ENCODE peak calls at places on chromosomes 16 and 17, in nine cellular contexts. F is Peyer's patch, E is left ventricle myocardium inferior, Q is HL-60, G is astrocyte of the spinal cord, U is A549, T is GM13977, N is choroid plexus epithelial cell, S is tibial nerve. W is an unnamed sample.

GRCh38 chr17:45976755-45977505 is 22.1 kb upstream of the STH start:
- DNase-seq in F (no peak), E (no peak), Q (no peak), G (no peak), U (no peak), T (no peak), N (peak; percentile 36), S (no peak), W (no peak)

GRCh38 chr16:4580245-4580644 is 24.1 kb downstream of the C16orf96 start:
- DNase-seq in F (no peak), E (no peak), Q (no peak), G (peak; percentile 7), U (no peak), T (no peak), N (peak; percentile 35), S (no peak), W (no peak)

GRCh38 chr16:84594725-84595038 is 23.2 kb downstream of the COTL1 start:
- DNase-seq in F (no peak), E (no peak), Q (no peak), G (no peak), U (no peak), T (no peak), N (no peak), S (no peak), W (no peak)

GRCh38 chr17:82791532-82791931 is 39.7 kb downstream of the TBCD start:
- DNase-seq in F (no peak), E (no peak), Q (no peak), G (peak; percentile 93), U (no peak), T (no peak), N (peak; percentile 84), S (no peak), W (no peak)

GRCh38 chr16:89687092-89687940 is 827 bp downstream of the CDK10 start:
- DNase-seq in F (peak; percentile 93), E (no peak), Q (no peak), G (peak; percentile 40), U (peak; percentile 67), T (peak; percentile 70), N (peak; percentile 63), S (no peak), W (no peak)

GRCh38 chr16:74186589-74186988 is 110.0 kb upstream of the PSMD7 start:
- DNase-seq in F (no peak), E (no peak), Q (no peak), G (peak; percentile 33), U (no peak), T (no peak), N (no peak), S (no peak), W (no peak)

GRCh38 chr16:24747425-24747824 is 18.0 kb downstream of the TNRC6A start:
- DNase-seq in F (no peak), E (no peak), Q (no peak), G (no peak), U (no peak), T (no peak), N (no peak), S (no peak), W (no peak)

GRCh38 chr17:73003487-73003886 is 89.0 kb downstream of the SLC39A11 start:
- DNase-seq in F (peak; percentile 52), E (no peak), Q (no peak), G (no peak), U (no peak), T (no peak), N (no peak), S (no peak), W (no peak)

DNA sequence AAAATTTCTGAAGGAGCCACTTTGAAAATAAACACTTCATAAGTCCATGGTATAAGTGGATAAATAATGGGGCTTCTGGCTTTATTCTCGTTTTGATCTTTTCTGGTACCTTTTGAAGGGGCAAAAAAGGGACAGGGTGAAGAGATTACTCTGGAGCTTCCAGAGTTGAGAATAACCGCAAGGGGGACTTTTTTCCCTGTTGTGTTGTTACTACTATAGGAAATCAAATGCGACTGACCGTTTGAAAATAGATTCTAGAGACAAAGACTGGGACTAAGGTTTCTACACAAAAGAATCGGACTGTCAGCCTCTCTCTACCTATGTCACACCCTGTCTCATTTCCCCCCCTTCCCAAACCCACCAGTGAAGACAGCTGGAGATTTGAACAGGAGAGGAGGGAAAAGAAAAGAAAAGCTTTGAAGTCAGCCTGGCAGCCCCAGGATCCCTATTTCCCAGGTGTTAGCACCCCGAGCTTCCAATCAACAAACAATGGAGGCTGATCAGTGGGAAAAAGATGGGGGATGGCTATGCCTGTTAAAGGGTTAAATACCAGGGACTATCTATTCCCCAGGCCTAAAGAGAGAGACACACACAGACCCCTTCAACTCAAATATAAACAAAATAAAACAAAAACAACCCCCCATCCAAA is 8.3 kb downstream of the HOXB4 start:
- DNase-seq in F (no peak), E (no peak), Q (no peak), G (no peak), U (no peak), T (no peak), N (no peak), S (no peak), W (no peak)
- TF ChIP-seq CTCF in F (peak; percentile 8), E (no peak), Q (no peak), G (no peak), U (no peak), T (no peak), N (no peak), S (no peak), W (no peak)

DNA sequence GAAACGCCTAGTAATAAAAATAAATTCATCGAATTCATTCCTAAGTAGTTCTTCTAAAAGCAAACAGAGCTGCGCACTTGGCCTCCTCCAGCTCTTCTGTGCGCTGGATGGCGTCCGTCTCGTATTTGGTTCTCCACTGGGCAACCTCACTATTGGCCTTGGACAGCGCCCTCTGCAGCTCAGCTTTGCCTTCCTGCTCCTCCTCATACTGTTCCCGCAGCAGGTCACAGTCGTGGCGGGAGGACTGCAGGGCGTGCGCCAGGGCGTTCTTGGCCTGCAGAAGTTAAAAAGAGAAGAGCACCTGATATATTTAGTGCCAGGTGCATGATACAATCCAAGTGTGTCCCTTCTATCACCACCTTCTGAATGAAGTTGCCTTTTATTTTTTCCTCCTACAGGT is 21.8 kb downstream of the MYH3 start:
- DNase-seq in F (no peak), E (no peak), Q (no peak), G (no peak), U (no peak), T (no peak), N (no peak), S (no peak), W (no peak)
- TF ChIP-seq CTCF in F (no peak), E (no peak), Q (no peak), G (no peak), U (no peak), T (no peak), N (peak; percentile 13), S (no peak), W (no peak)

GRCh38 chr17:55278173-55278748 is 13.5 kb downstream of the HLF start:
- DNase-seq in F (no peak), E (no peak), Q (no peak), G (no peak), U (no peak), T (no peak), N (no peak), S (no peak), W (no peak)
- TF ChIP-seq CTCF in F (no peak), E (no peak), Q (no peak), G (no peak), U (no peak), T (no peak), N (no peak), S (no peak), W (no peak)

DNA sequence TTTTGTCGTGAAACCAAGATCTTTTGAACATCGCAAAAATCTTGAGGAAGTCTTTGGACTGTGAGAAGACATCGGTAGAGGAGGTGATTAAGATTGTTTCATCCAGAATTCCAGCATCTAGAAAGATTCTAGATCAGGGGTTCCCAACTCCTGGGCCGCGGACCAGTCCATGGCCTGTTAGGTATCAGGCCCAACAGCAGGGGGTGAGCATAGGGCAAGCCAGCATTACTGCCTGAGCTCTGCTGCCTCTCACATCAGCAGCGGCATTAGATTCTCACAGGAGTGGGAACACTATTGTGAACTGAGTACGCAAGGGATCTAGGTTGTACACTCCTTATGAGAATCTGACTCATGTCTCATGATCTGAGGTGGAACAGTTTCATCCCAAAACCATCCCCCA is 600.6 kb upstream of the CDH11 start:
- DNase-seq in F (no peak), E (no peak), Q (no peak), G (no peak), U (no peak), T (no peak), N (no peak), S (no peak), W (no peak)
- TF ChIP-seq CTCF in F (no peak), E (no peak), Q (no peak), G (no peak), U (no peak), T (no peak), N (no peak), S (no peak), W (no peak)

GRCh38 chr17:32007463-32008298 is 498 bp downstream of the LRRC37B start:
- DNase-seq in F (no peak), E (no peak), Q (peak; percentile 30), G (peak; percentile 19), U (peak; percentile 45), T (peak; percentile 59), N (peak; percentile 28), S (no peak), W (peak; percentile 44)
- TF ChIP-seq CTCF in F (no peak), E (no peak), Q (no peak), G (no peak), U (no peak), T (no peak), N (no peak), S (no peak), W (peak; percentile 5)

DNA sequence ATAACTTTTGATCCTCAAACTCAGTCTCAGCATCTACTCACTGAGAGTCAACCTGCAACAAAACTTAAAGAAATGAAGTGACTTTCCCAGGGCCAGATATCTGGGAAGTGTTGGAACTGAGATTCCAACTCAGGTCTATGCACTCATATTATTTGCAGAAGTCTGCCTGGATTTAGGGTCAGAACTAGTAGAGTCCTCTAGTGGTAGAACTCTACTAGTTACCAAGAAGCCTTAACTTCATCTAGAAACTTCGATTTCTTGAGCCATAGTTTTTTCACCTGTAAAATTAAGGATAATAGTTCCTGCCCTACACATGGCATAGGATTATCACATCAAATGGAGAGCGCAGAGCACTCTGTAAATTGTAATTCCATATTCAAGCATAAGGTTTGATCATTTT is 23.4 kb upstream of the KRT24 start:
- DNase-seq in F (no peak), E (no peak), Q (no peak), G (peak; percentile 7), U (no peak), T (no peak), N (peak; percentile 24), S (no peak), W (no peak)
- TF ChIP-seq CTCF in F (peak; percentile 63), E (peak; percentile 36), Q (no peak), G (peak; percentile 27), U (peak; percentile 53), T (peak; percentile 1), N (peak; percentile 41), S (no peak), W (no peak)